ENCODE peak calls at places on chromosomes 2 and 18, in seven cellular contexts. W, J, Y, D, U, M and Z are unnamed samples.
A peak's percentile ranks its signal among the peaks of the same experiment; 100 is the strongest.

GRCh38 chr2:113227698-113228097 is 51.0 kb downstream of the PAX8 start:
- DNase-seq in W (no peak), J (no peak), Y (no peak), D (no peak), U (no peak), M (no peak), Z (no peak)

GRCh38 chr2:160091381-160091780 is 29.0 kb upstream of the PLA2R1 start:
- DNase-seq in W (no peak), J (peak; percentile 60), Y (no peak), D (no peak), U (no peak), M (no peak), Z (no peak)

GRCh38 chr2:226169751-226170581 is 629.7 kb downstream of the IRS1 start:
- DNase-seq in W (no peak), J (no peak), Y (no peak), D (no peak), U (no peak), M (no peak), Z (no peak)

GRCh38 chr2:185335879-185336278 is 402.7 kb upstream of the FSIP2 start:
- DNase-seq in W (no peak), J (no peak), Y (no peak), D (no peak), U (peak; percentile 43), M (no peak), Z (no peak)

GRCh38 chr2:12052771-12053170 is 306.3 kb downstream of the LPIN1 start:
- DNase-seq in W (no peak), J (no peak), Y (no peak), D (no peak), U (no peak), M (no peak), Z (no peak)

GRCh38 chr2:203360833-203361430 is 32.7 kb downstream of the ABI2 start:
- DNase-seq in W (no peak), J (no peak), Y (no peak), D (peak; percentile 71), U (no peak), M (no peak), Z (no peak)

GRCh38 chr18:35756506-35757117 is 175.1 kb downstream of the GALNT1 start:
- DNase-seq in W (peak; percentile 63), J (peak; percentile 51), Y (peak; percentile 56), D (peak; percentile 75), U (peak; percentile 55), M (peak; percentile 76), Z (peak; percentile 72)

GRCh38 chr18:59954746-59955145 is 55.0 kb downstream of the PMAIP1 start:
- DNase-seq in W (no peak), J (peak; percentile 59), Y (no peak), D (no peak), U (no peak), M (no peak), Z (no peak)

GRCh38 chr2:47003641-47004427 is 88.2 kb upstream of the MCFD2 start:
- DNase-seq in W (no peak), J (peak; percentile 78), Y (no peak), D (no peak), U (no peak), M (no peak), Z (no peak)

GRCh38 chr2:26251893-26252292 is 7.2 kb downstream of the HADHB start:
- DNase-seq in W (no peak), J (no peak), Y (no peak), D (peak; percentile 20), U (no peak), M (no peak), Z (no peak)

GRCh38 chr2:122949523-122949922 is 1075.6 kb upstream of the CNTNAP5 start:
- DNase-seq in W (no peak), J (no peak), Y (no peak), D (no peak), U (no peak), M (no peak), Z (no peak)

GRCh38 chr2:28153851-28154250 is 238.8 kb upstream of the FOSL2 start:
- DNase-seq in W (no peak), J (no peak), Y (no peak), D (no peak), U (no peak), M (no peak), Z (no peak)

GRCh38 chr18:7637269-7637668 is 70.2 kb downstream of the PTPRM start:
- DNase-seq in W (no peak), J (no peak), Y (no peak), D (no peak), U (no peak), M (no peak), Z (no peak)

GRCh38 chr18:67525328-67526110 is 9.0 kb upstream of the DSEL start:
- DNase-seq in W (no peak), J (peak; percentile 88), Y (no peak), D (peak; percentile 17), U (peak; percentile 39), M (peak; percentile 49), Z (no peak)

GRCh38 chr18:62999392-62999791 is 284.1 kb downstream of the PHLPP1 start:
- DNase-seq in W (no peak), J (peak; percentile 65), Y (no peak), D (no peak), U (no peak), M (no peak), Z (no peak)

GRCh38 chr18:4444306-4444705 is 10.8 kb downstream of the DLGAP1 start:
- DNase-seq in W (no peak), J (no peak), Y (no peak), D (no peak), U (peak; percentile 86), M (no peak), Z (no peak)

GRCh38 chr2:112547333-112547732 is 5.1 kb downstream of the POLR1B start:
- DNase-seq in W (no peak), J (no peak), Y (no peak), D (no peak), U (no peak), M (no peak), Z (no peak)

GRCh38 chr2:233428438-233428837 is 74.1 kb downstream of the DGKD start:
- DNase-seq in W (no peak), J (no peak), Y (no peak), D (no peak), U (no peak), M (no peak), Z (no peak)

GRCh38 chr18:51135795-51136194 is 61.7 kb downstream of the MEX3C start:
- DNase-seq in W (no peak), J (no peak), Y (no peak), D (no peak), U (peak; percentile 3), M (no peak), Z (peak; percentile 54)

GRCh38 chr2:163341426-163341825 is 394.4 kb downstream of the FIGN start:
- DNase-seq in W (no peak), J (peak; percentile 50), Y (no peak), D (no peak), U (no peak), M (no peak), Z (no peak)

GRCh38 chr18:23929362-23929940 is 85.1 kb upstream of the TTC39C start:
- DNase-seq in W (no peak), J (no peak), Y (no peak), D (no peak), U (no peak), M (no peak), Z (no peak)

GRCh38 chr2:133726906-133727305 is 158.6 kb upstream of the NCKAP5 start:
- DNase-seq in W (no peak), J (no peak), Y (no peak), D (no peak), U (no peak), M (no peak), Z (no peak)

GRCh38 chr2:10448646-10449480 is 736 bp upstream of the ODC1 start:
- DNase-seq in W (peak; percentile 87), J (no peak), Y (peak; percentile 57), D (peak; percentile 93), U (peak; percentile 92), M (peak; percentile 98), Z (peak; percentile 92)

GRCh38 chr2:109647636-109648035 is 33.5 kb downstream of the SOWAHC start:
- DNase-seq in W (no peak), J (no peak), Y (no peak), D (no peak), U (no peak), M (no peak), Z (no peak)

GRCh38 chr2:190359896-190360376 is 16.5 kb downstream of the INPP1 start:
- DNase-seq in W (no peak), J (peak; percentile 79), Y (peak; percentile 43), D (peak; percentile 29), U (no peak), M (no peak), Z (no peak)

GRCh38 chr18:45280486-45281263 is 334.6 kb upstream of the SLC14A2 start:
- DNase-seq in W (no peak), J (no peak), Y (no peak), D (no peak), U (no peak), M (no peak), Z (no peak)

GRCh38 chr2:27747827-27748352 is 23.6 kb upstream of the MRPL33 start:
- DNase-seq in W (no peak), J (no peak), Y (no peak), D (no peak), U (no peak), M (no peak), Z (no peak)

GRCh38 chr2:207054521-207054920 is 111.2 kb downstream of the KLF7 start:
- DNase-seq in W (no peak), J (no peak), Y (no peak), D (no peak), U (no peak), M (no peak), Z (no peak)